ENCODE peak calls at places on chromosomes 12 and 14, in five cellular contexts. P is NCI-H226, Z is AG09319, M is RPMI8226, Y is NCI-H748 treated with DMSO at 0.1 percent for 48 hours. O is an unnamed sample.

GRCh38 chr12:49893753-49894752 is 9.6 kb downstream of the FAIM2 start:
- DNase-seq in M (no peak), Y (no peak), Z (no peak), P (peak; percentile 70), O (no peak)

GRCh38 chr14:88614218-88614907 is 51.5 kb downstream of the ZC3H14 start:
- DNase-seq in Y (no peak), M (no peak), P (peak; percentile 69), Z (peak; percentile 10), O (peak; percentile 58)

GRCh38 chr14:96631621-96632362 is 129.6 kb downstream of the PAPOLA start:
- DNase-seq in Z (no peak), M (no peak), P (no peak), Y (no peak), O (no peak)

GRCh38 chr12:47744005-47744651 is 14.6 kb downstream of the RAPGEF3 start:
- DNase-seq in Z (no peak), P (no peak), M (peak; percentile 76), Y (peak; percentile 55), O (peak; percentile 84)

GRCh38 chr12:105280966-105281693 is 45.2 kb upstream of the APPL2 start:
- DNase-seq in Z (no peak), M (no peak), P (no peak), Y (no peak), O (no peak)

GRCh38 chr14:70735043-70735442 is 74.3 kb downstream of the MAP3K9 start:
- DNase-seq in Y (no peak), Z (no peak), M (no peak), P (no peak), O (no peak)

GRCh38 chr14:54048736-54049135 is 92.1 kb upstream of the BMP4 start:
- DNase-seq in Z (no peak), P (no peak), M (no peak), Y (no peak), O (no peak)

GRCh38 chr14:75370416-75371205 is 57.2 kb upstream of the JDP2 start:
- DNase-seq in M (no peak), Z (no peak), Y (no peak), P (no peak), O (no peak)

GRCh38 chr12:89750821-89751227 is 42.2 kb upstream of the ATP2B1 start:
- DNase-seq in Y (no peak), Z (peak; percentile 80), M (no peak), P (peak; percentile 15), O (peak; percentile 49)

GRCh38 chr12:51925400-51926063 is 18.2 kb downstream of the ACVRL1 start:
- DNase-seq in Z (no peak), P (no peak), Y (no peak), M (no peak), O (peak; percentile 93)

GRCh38 chr14:78405071-78405856 is 235.1 kb downstream of the NRXN3 start:
- DNase-seq in P (no peak), Y (peak; percentile 22), Z (no peak), M (no peak), O (peak; percentile 27)

GRCh38 chr12:4293299-4293941 is 19.9 kb downstream of the CCND2 start:
- DNase-seq in P (no peak), Y (no peak), Z (no peak), M (no peak), O (no peak)

GRCh38 chr14:99360774-99361595 is 89.0 kb upstream of the BCL11B start:
- DNase-seq in M (no peak), Y (no peak), Z (no peak), P (no peak), O (no peak)

GRCh38 chr12:111304642-111305071 is 64.2 kb downstream of the PHETA1 start:
- DNase-seq in M (peak; percentile 53), P (no peak), Y (no peak), Z (no peak), O (peak; percentile 58)

GRCh38 chr12:123030686-123031085 is 50.2 kb downstream of the ARL6IP4 start:
- DNase-seq in Y (no peak), Z (no peak), M (no peak), P (no peak), O (no peak)